ENCODE peak calls at places on chromosomes 11 and 22, in seven cellular contexts. D is activated CD4-positive, alpha-beta T cell treated with anti-CD3 and anti-CD28 coated beads for 48 hours; U is HT-29; N is HEK293T; Y is occipital lobe; B is activated T-helper 1 cell treated with anti-CD3 and anti-CD28 coated beads, Interleukin-12 subunit alpha, Interleukin-12 subunit beta, Interleukin-2, Interleukin-4 antibody, amounts not matched to agents 30 ng/mL and 10 ng/mL and 1 ng/mL, durations not matched to agents 14 hours and 24 hours and 36 hours; O is astrocyte of the cerebellum. H is an unnamed sample.

GRCh38 chr22:49693416-49693815 is 134.3 kb downstream of the BRD1 start:
- DNase-seq in Y (no peak), U (no peak), N (no peak), B (no peak), D (no peak), O (no peak), H (no peak)

GRCh38 chr11:66720223-66720898 is 8.7 kb downstream of the SPTBN2 start:
- DNase-seq in Y (peak), D (peak), U (peak), N (no peak), B (peak), O (peak), H (no peak)

GRCh38 chr22:44455151-44455962 is 42.7 kb downstream of the RTL6 start:
- DNase-seq in D (peak), O (no peak), B (peak), U (no peak), Y (no peak), N (no peak), H (no peak)

GRCh38 chr11:74822187-74822586 is 73.5 kb downstream of the RNF169 start:
- DNase-seq in U (no peak), B (no peak), Y (peak), O (peak), N (no peak), D (no peak), H (no peak)

GRCh38 chr11:196786-197731 is 4.2 kb downstream of the SCGB1C1 start:
- DNase-seq in N (no peak), Y (no peak), D (peak), U (peak), B (no peak), O (no peak), H (no peak)

GRCh38 chr11:34250732-34251639 is 106.8 kb downstream of the ABTB2 start:
- DNase-seq in Y (peak), N (no peak), D (peak), B (peak), U (no peak), O (no peak), H (peak)

GRCh38 chr22:30238661-30239420 is 7.7 kb downstream of the LIF start:
- DNase-seq in Y (no peak), O (no peak), B (no peak), U (peak), D (no peak), N (no peak), H (no peak)

GRCh38 chr11:72787262-72788104 is 6.4 kb downstream of the STARD10 start:
- DNase-seq in N (peak), U (peak), O (no peak), D (peak), Y (no peak), B (no peak), H (peak)

GRCh38 chr22:41181349-41182241 is 23.5 kb upstream of the L3MBTL2 start:
- DNase-seq in N (no peak), D (no peak), O (no peak), B (no peak), Y (no peak), U (peak), H (no peak)

GRCh38 chr11:77127969-77128691 is at the start of gene MYO7A:
- DNase-seq in O (no peak), B (no peak), Y (no peak), N (no peak), D (no peak), U (no peak), H (no peak)

GRCh38 chr11:57380975-57381374 is at the start of gene PRG3:
- DNase-seq in B (no peak), O (no peak), U (no peak), Y (no peak), N (no peak), D (no peak), H (no peak)

GRCh38 chr22:46395145-46395544 is 59.6 kb downstream of the TRMU start:
- DNase-seq in Y (no peak), D (no peak), U (no peak), N (no peak), O (no peak), B (no peak), H (no peak)

GRCh38 chr11:66414120-66414934 is 6.5 kb upstream of the NPAS4 start:
- DNase-seq in U (no peak), D (no peak), N (no peak), Y (no peak), O (no peak), B (no peak), H (no peak)

GRCh38 chr11:105670811-105671210 is 60.9 kb downstream of the GRIA4 start:
- DNase-seq in D (no peak), U (no peak), B (no peak), Y (no peak), N (no peak), O (no peak), H (no peak)

GRCh38 chr11:131767421-131767820 is 397.0 kb downstream of the NTM start:
- DNase-seq in D (no peak), B (no peak), O (no peak), U (no peak), Y (no peak), N (no peak), H (no peak)

GRCh38 chr11:66119348-66120133 is 49.5 kb downstream of the PACS1 start:
- DNase-seq in N (no peak), O (peak), Y (no peak), D (no peak), U (peak), B (no peak), H (no peak)

GRCh38 chr11:199004-199581 is 6.2 kb downstream of the SCGB1C1 start:
- DNase-seq in O (no peak), U (peak), Y (no peak), D (no peak), B (no peak), N (no peak), H (no peak)

GRCh38 chr22:29600846-29601245 is 2.6 kb upstream of the NF2 start:
- DNase-seq in U (no peak), Y (no peak), D (no peak), O (no peak), N (no peak), B (no peak), H (no peak)

GRCh38 chr11:17531818-17532131 is 12.4 kb downstream of the USH1C start:
- DNase-seq in D (no peak), U (no peak), O (no peak), N (no peak), B (no peak), Y (no peak), H (no peak)

GRCh38 chr11:71429701-71430100 is 18.5 kb downstream of the DHCR7 start:
- DNase-seq in O (no peak), D (no peak), U (no peak), B (no peak), N (no peak), Y (no peak), H (no peak)

GRCh38 chr11:133082453-133082781 is 449.9 kb downstream of the OPCML start:
- DNase-seq in O (no peak), D (peak), N (no peak), B (no peak), Y (no peak), U (no peak), H (no peak)

GRCh38 chr11:57727185-57727584 is 14.1 kb upstream of the SELENOH start:
- DNase-seq in D (no peak), N (no peak), U (no peak), O (no peak), Y (no peak), B (no peak), H (no peak)

GRCh38 chr22:37617431-37617830 is 8.8 kb downstream of the GGA1 start:
- DNase-seq in B (no peak), O (no peak), N (no peak), Y (no peak), U (no peak), D (no peak), H (no peak)

GRCh38 chr11:21474529-21474928 is 718.4 kb upstream of the ANO5 start:
- DNase-seq in O (no peak), D (no peak), B (no peak), U (no peak), N (no peak), Y (no peak), H (no peak)

GRCh38 chr11:20010106-20010860 is 150.0 kb downstream of the DBX1 start:
- DNase-seq in B (no peak), Y (no peak), U (no peak), N (no peak), D (no peak), O (no peak), H (no peak)

GRCh38 chr22:30290679-30291333 is 1.5 kb upstream of the CASTOR1 start:
- DNase-seq in O (no peak), Y (peak), U (peak), D (no peak), N (no peak), B (no peak), H (no peak)

GRCh38 chr11:114162719-114163123 is 103.2 kb downstream of the ZBTB16 start:
- DNase-seq in B (no peak), D (no peak), Y (peak), O (peak), N (peak), U (peak), H (no peak)

GRCh38 chr22:27642104-27642800 is 159.3 kb downstream of the MN1 start:
- DNase-seq in Y (peak), N (no peak), U (no peak), O (no peak), B (no peak), D (no peak), H (no peak)

GRCh38 chr11:95716266-95716665 is 73.3 kb downstream of the FAM76B start:
- DNase-seq in U (no peak), B (no peak), D (no peak), Y (no peak), N (no peak), O (peak), H (no peak)

GRCh38 chr22:39617342-39617741 is 46.8 kb downstream of the CACNA1I start:
- DNase-seq in D (peak), U (no peak), O (no peak), Y (peak), B (no peak), N (no peak), H (no peak)

GRCh38 chr11:74776546-74776945 is 27.9 kb downstream of the RNF169 start:
- DNase-seq in D (no peak), O (no peak), B (no peak), Y (no peak), N (no peak), U (no peak), H (no peak)

GRCh38 chr22:22935546-22936157 is 48.0 kb downstream of the IGLL5 start:
- DNase-seq in B (no peak), D (peak), N (no peak), O (no peak), U (no peak), Y (no peak), H (peak)

GRCh38 chr11:46216040-46216764 is 61.3 kb upstream of the CREB3L1 start:
- DNase-seq in B (no peak), N (no peak), Y (no peak), O (no peak), U (peak), D (no peak), H (no peak)

GRCh38 chr11:86737752-86738151 is 62.6 kb upstream of the PRSS23 start:
- DNase-seq in O (no peak), D (no peak), B (no peak), Y (no peak), N (no peak), U (no peak), H (no peak)